ENCODE peak calls at places on chromosome 22, in seven cellular contexts. One of them, this sample, is unnamed. For H3K4me1, the result is how much of the 10 kb centered on the place peaks cover.

GRCh38 chr22:44920183-44920582 is 89.6 kb downstream of the PHF21B start:
- DNase-seq in HCT116: no peak
- DNase-seq in H1: no peak
- DNase-seq in GM12878: no peak
- DNase-seq in SK-N-SH: no peak
- DNase-seq in K562: no peak
- DNase-seq in GM23338: no peak
- DNase-seq in this sample: no peak

GRCh38 chr22:19739448-19739895 is 16.1 kb downstream of the GP1BB start:
- DNase-seq in GM23338: no peak
- DNase-seq in GM12878: no peak
- DNase-seq in SK-N-SH: no peak
- DNase-seq in H1: no peak
- DNase-seq in K562: no peak
- DNase-seq in HCT116: no peak
- DNase-seq in this sample: no peak

GRCh38 chr22:48245119-48245485 is 1482.7 kb downstream of the TBC1D22A start:
- DNase-seq in H1: no peak
- DNase-seq in GM12878: no peak
- DNase-seq in SK-N-SH: no peak
- DNase-seq in K562: no peak
- DNase-seq in HCT116: no peak
- DNase-seq in GM23338: no peak
- DNase-seq in this sample: no peak

GRCh38 chr22:40414838-40415505 is 44.6 kb downstream of the SGSM3 start:
- DNase-seq in GM12878: no peak
- DNase-seq in SK-N-SH: peak
- DNase-seq in GM23338: no peak
- DNase-seq in K562: no peak
- DNase-seq in HCT116: no peak
- DNase-seq in H1: no peak
- DNase-seq in this sample: no peak

GRCh38 chr22:37316875-37317371 is 34.6 kb downstream of the CYTH4 start:
- DNase-seq in K562: peak
- DNase-seq in GM12878: no peak
- DNase-seq in HCT116: peak
- DNase-seq in GM23338: peak
- DNase-seq in SK-N-SH: peak
- DNase-seq in H1: peak
- DNase-seq in this sample: peak

GRCh38 chr22:24432059-24432853 is 4.9 kb downstream of the ADORA2A start:
- DNase-seq in K562: peak
- DNase-seq in GM23338: no peak
- DNase-seq in HCT116: no peak
- DNase-seq in GM12878: no peak
- DNase-seq in H1: no peak
- DNase-seq in SK-N-SH: peak
- DNase-seq in this sample: no peak

GRCh38 chr22:38924197-38924952 is 33.0 kb upstream of the APOBEC3A start:
- DNase-seq in HCT116: peak
- DNase-seq in K562: peak
- DNase-seq in GM23338: no peak
- DNase-seq in GM12878: no peak
- DNase-seq in SK-N-SH: no peak
- DNase-seq in H1: no peak
- DNase-seq in this sample: peak

GRCh38 chr22:30002861-30003489 is 77.3 kb upstream of the HORMAD2 start:
- DNase-seq in GM23338: no peak
- DNase-seq in K562: no peak
- DNase-seq in SK-N-SH: no peak
- DNase-seq in HCT116: no peak
- DNase-seq in GM12878: no peak
- DNase-seq in H1: no peak
- DNase-seq in this sample: no peak

GRCh38 chr22:36659762-36660509 is 43.6 kb downstream of the CACNG2 start:
- DNase-seq in GM12878: no peak
- DNase-seq in H1: no peak
- DNase-seq in GM23338: no peak
- DNase-seq in HCT116: peak
- DNase-seq in SK-N-SH: peak
- DNase-seq in K562: peak
- DNase-seq in this sample: peak

GRCh38 chr22:37374571-37374970 is 52.7 kb downstream of the ELFN2 start:
- DNase-seq in K562: no peak
- DNase-seq in GM12878: no peak
- DNase-seq in GM23338: no peak
- DNase-seq in HCT116: no peak
- DNase-seq in SK-N-SH: no peak
- DNase-seq in H1: no peak
- DNase-seq in this sample: no peak

GRCh38 chr22:45254388-45254787 is 13.7 kb upstream of the KIAA0930 start:
- DNase-seq in H1: no peak
- DNase-seq in K562: no peak
- DNase-seq in SK-N-SH: no peak
- DNase-seq in GM12878: no peak
- DNase-seq in GM23338: no peak
- DNase-seq in HCT116: no peak
- DNase-seq in this sample: no peak

GRCh38 chr22:31141551-31141950 is 1.2 kb upstream of the PLA2G3 start:
- DNase-seq in H1: no peak
- DNase-seq in K562: no peak
- DNase-seq in SK-N-SH: no peak
- DNase-seq in GM12878: no peak
- DNase-seq in HCT116: no peak
- DNase-seq in GM23338: no peak
- DNase-seq in this sample: no peak

GRCh38 chr22:27206001-27206746 is 548.8 kb downstream of the MIAT start:
- DNase-seq in K562: no peak
- DNase-seq in GM23338: no peak
- DNase-seq in GM12878: no peak
- DNase-seq in H1: no peak
- DNase-seq in HCT116: no peak
- DNase-seq in SK-N-SH: no peak
- DNase-seq in this sample: no peak

GRCh38 chr22:38872172-38872830 is at the start of gene CBX6:
- DNase-seq in HCT116: peak
- DNase-seq in GM12878: peak
- DNase-seq in GM23338: peak
- DNase-seq in SK-N-SH: peak
- DNase-seq in H1: peak
- DNase-seq in K562: peak
- DNase-seq in this sample: peak

GRCh38 chr22:43381693-43382092 is 30.1 kb upstream of the MPPED1 start:
- DNase-seq in HCT116: no peak
- DNase-seq in GM12878: no peak
- DNase-seq in GM23338: no peak
- DNase-seq in H1: no peak
- DNase-seq in SK-N-SH: no peak
- DNase-seq in K562: no peak
- DNase-seq in this sample: no peak

GRCh38 chr22:36369004-36369921 is 18.5 kb downstream of the MYH9 start:
- DNase-seq in H1: no peak
- DNase-seq in SK-N-SH: no peak
- DNase-seq in GM23338: no peak
- DNase-seq in HCT116: no peak
- DNase-seq in GM12878: no peak
- DNase-seq in K562: no peak
- DNase-seq in this sample: peak

GRCh38 chr22:30325724-30326703 is 727 bp downstream of the TBC1D10A start:
- DNase-seq in SK-N-SH: peak
- DNase-seq in GM12878: no peak
- DNase-seq in HCT116: no peak
- DNase-seq in GM23338: peak
- DNase-seq in H1: no peak
- DNase-seq in K562: peak
- DNase-seq in this sample: no peak

GRCh38 chr22:30021338-30021737 is 58.9 kb upstream of the HORMAD2 start:
- DNase-seq in GM23338: no peak
- DNase-seq in GM12878: no peak
- DNase-seq in HCT116: no peak
- DNase-seq in SK-N-SH: no peak
- DNase-seq in K562: no peak
- DNase-seq in H1: no peak
- DNase-seq in this sample: no peak

GRCh38 chr22:19574247-19574646 is 50.0 kb upstream of the CLDN5 start:
- DNase-seq in HCT116: no peak
- DNase-seq in GM23338: no peak
- DNase-seq in SK-N-SH: no peak
- DNase-seq in H1: no peak
- DNase-seq in K562: no peak
- DNase-seq in GM12878: no peak
- DNase-seq in this sample: no peak

DNA sequence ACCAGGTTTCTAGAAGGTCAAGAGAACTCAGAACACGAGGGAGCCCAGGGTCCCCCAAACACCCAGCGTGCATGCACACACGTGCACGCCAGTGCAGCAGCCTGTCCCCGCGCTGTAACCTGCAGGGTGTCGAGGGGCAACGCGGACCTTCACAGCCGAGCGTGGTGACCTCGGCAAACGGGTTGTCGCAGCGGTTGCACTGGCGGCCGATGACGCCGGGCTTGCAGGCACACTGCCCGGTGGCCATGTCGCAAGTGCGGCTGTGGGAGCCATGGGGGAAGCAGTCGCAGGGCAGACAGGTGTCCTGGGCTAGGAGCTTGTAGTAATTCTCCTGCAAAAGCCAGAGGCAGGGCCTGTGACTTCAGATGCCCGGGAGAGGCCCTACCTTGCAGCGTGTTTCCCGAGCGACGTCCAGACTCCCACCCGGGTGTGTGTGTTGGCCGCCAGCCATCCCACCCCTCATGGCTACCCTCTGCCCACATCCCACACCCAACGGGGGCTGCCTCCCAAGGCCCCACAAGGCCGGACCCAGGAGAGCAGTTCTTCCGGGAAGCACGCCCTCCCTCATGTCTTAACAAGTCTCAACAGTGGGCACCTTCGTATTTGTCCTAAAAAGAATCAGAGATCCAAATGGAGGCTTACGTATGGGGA is 56.1 kb downstream of the TRMU start:
- DNase-seq in K562: no peak
- DNase-seq in H1: no peak
- DNase-seq in GM12878: no peak
- DNase-seq in GM23338: no peak
- DNase-seq in HCT116: no peak
- DNase-seq in SK-N-SH: no peak
- DNase-seq in this sample: no peak
- H3K4me2 ChIP-seq in K562: no peak
- H3K4me2 ChIP-seq in H1: no peak
- H3K4me2 ChIP-seq in GM12878: no peak
- H3K4me2 ChIP-seq in GM23338: no peak
- H3K4me2 ChIP-seq in HCT116: no peak
- H3K4me2 ChIP-seq in SK-N-SH: no peak
- H3K4me2 ChIP-seq in this sample: no peak

DNA sequence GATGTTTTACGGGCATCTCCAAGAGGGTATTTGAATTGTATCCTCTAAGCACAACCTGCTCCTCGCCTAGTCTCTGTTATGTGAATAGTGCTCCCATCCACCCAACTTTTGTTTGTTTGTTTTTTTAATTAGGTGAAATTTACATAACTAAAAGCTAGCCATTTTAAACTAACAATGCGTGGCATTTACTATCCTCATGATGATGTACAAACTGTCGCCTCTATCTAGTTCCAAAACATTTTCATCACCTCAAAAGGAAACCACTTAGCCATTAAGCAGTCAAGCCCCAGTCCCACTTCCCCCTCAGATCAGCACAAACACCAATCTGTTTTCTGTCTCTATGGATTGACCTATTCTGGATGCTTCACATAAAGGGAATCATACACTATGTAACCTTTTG is 3.9 kb downstream of the SYN3 start:
- DNase-seq in SK-N-SH: no peak
- DNase-seq in GM23338: peak
- DNase-seq in K562: no peak
- DNase-seq in HCT116: no peak
- DNase-seq in GM12878: no peak
- DNase-seq in H1: no peak
- DNase-seq in this sample: no peak
- H3K4me1 ChIP-seq in SK-N-SH: under half
- H3K4me1 ChIP-seq in GM23338: half or more
- H3K4me1 ChIP-seq in K562: under half
- H3K4me1 ChIP-seq in HCT116: under half
- H3K4me1 ChIP-seq in GM12878: under half
- H3K4me1 ChIP-seq in H1: under half
- H3K4me1 ChIP-seq in this sample: under half

DNA sequence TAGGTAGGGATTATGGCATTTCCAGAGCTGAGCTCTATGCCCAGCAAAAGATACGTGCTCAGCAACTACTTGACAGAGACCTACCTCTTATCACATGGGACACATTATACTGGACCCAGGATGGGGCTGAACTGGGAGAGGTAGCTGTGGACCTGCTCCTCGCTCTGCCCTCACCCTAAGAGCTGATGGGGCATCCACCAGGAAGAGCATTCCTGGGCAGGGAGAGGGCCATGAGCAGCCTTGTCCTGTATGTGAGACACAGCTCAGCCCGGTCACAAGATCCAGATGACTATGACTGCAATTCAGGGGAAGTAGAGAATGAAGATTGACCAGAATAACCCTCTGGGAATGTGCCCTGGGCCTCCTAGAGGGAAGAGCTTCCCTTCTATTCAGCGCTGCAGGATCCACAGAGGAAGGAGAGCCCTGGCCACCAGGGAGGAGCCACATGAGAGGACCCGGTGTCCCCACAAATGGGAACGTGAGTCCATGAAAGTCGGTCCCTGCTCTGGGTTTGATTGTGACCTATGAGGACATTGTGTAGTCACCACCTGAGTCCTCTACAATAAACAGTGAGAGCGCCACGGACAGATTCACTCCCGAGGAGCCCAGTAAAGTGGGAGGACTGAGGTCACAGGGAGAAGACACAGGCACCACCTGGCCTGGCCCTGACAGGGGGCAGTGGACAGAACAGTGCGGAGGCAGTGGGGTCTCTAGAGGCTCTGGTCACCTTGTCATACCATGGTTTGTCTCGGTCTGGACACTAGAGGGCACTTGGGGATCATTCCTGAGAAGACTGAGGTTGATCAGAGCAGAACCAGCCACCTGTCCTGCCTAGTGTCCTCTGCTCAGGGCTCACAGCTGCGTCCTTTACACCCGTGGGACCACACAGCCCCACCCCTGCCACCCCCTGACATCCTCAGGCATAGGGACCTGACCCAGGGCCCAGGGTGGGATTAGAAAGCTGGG is 99.5 kb downstream of the ZNF280B start:
- DNase-seq in HCT116: peak
- DNase-seq in SK-N-SH: peak
- DNase-seq in H1: no peak
- DNase-seq in K562: peak
- DNase-seq in GM23338: peak
- DNase-seq in GM12878: no peak
- DNase-seq in this sample: no peak
- TF ChIP-seq POLR2AphosphoS5 in HCT116: no peak
- TF ChIP-seq POLR2AphosphoS5 in SK-N-SH: no peak
- TF ChIP-seq POLR2AphosphoS5 in H1: no peak
- TF ChIP-seq POLR2AphosphoS5 in K562: no peak
- TF ChIP-seq POLR2AphosphoS5 in GM23338: no peak
- TF ChIP-seq POLR2AphosphoS5 in GM12878: no peak
- TF ChIP-seq POLR2AphosphoS5 in this sample: no peak

DNA sequence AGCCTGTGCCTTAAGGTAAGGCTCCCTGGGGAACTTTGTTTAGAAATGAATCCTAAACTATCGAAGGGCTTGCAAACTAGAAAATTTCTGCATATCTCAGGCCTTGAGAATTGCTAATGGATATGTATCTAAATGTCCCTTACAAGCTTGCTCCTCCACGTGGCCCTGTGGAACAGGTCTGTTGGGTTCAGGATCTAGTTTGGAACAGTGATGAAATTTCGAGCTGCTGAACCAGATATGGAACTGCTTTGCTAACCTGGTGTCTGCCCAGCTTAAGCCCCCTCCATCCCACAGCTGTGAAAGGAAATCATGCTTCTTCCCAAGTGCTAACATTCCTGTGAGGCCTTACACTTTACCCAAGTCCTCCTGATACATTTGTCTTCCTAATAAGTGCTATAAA is 11.6 kb downstream of the SREBF2 start:
- DNase-seq in SK-N-SH: no peak
- DNase-seq in GM12878: no peak
- DNase-seq in K562: peak
- DNase-seq in GM23338: no peak
- DNase-seq in HCT116: no peak
- DNase-seq in H1: no peak
- DNase-seq in this sample: no peak
- H3K4me2 ChIP-seq in SK-N-SH: no peak
- H3K4me2 ChIP-seq in GM12878: peak
- H3K4me2 ChIP-seq in K562: peak
- H3K4me2 ChIP-seq in GM23338: peak
- H3K4me2 ChIP-seq in HCT116: no peak
- H3K4me2 ChIP-seq in H1: peak
- H3K4me2 ChIP-seq in this sample: no peak